ENCODE peak calls at places on chromosomes 13 and 19, in six cellular contexts. M, E, Q, N, S and H are unnamed samples.

GRCh38 chr19:55005684-55006488 is 32.2 kb downstream of the GP6 start:
- DNase-seq in Q (peak; percentile 34), N (no peak), S (peak; percentile 24), M (peak; percentile 26), E (peak; percentile 81), H (peak; percentile 88)

GRCh38 chr13:37194428-37194861 is 89.0 kb upstream of the CSNK1A1L start:
- DNase-seq in S (no peak), N (no peak), Q (no peak), E (no peak), M (no peak), H (no peak)

GRCh38 chr13:108586826-108587225 is 42.6 kb upstream of the MYO16 start:
- DNase-seq in S (no peak), E (no peak), N (no peak), M (no peak), Q (no peak), H (no peak)

GRCh38 chr19:3129112-3129511 is 6.7 kb upstream of the GNA15 start:
- DNase-seq in S (no peak), Q (no peak), N (no peak), E (no peak), M (peak; percentile 54), H (no peak)

GRCh38 chr19:1073063-1073955 is 6.3 kb downstream of the ARHGAP45 start:
- DNase-seq in E (no peak), N (peak; percentile 80), S (peak; percentile 9), Q (no peak), M (no peak), H (no peak)

GRCh38 chr13:112496166-112496565 is 91.8 kb downstream of the TUBGCP3 start:
- DNase-seq in N (peak; percentile 50), M (no peak), E (no peak), Q (no peak), S (no peak), H (no peak)

GRCh38 chr19:55460670-55461258 is 678 bp downstream of the ISOC2 start:
- DNase-seq in Q (peak; percentile 90), M (peak; percentile 83), E (peak; percentile 26), N (peak; percentile 93), S (peak; percentile 40), H (no peak)

GRCh38 chr13:98349731-98350305 is 172.7 kb upstream of the RNF113B start:
- DNase-seq in N (peak; percentile 25), E (peak; percentile 34), Q (peak; percentile 57), M (no peak), S (no peak), H (no peak)

GRCh38 chr13:72952529-72953141 is 106.2 kb upstream of the KLF5 start:
- DNase-seq in S (no peak), E (peak; percentile 32), Q (no peak), N (no peak), M (no peak), H (no peak)

GRCh38 chr13:78881054-78881453 is 222.1 kb upstream of the OBI1 start:
- DNase-seq in N (no peak), Q (no peak), S (no peak), E (no peak), M (no peak), H (no peak)

GRCh38 chr19:33638167-33639033 is 16.6 kb downstream of the CHST8 start:
- DNase-seq in Q (peak; percentile 54), M (no peak), E (no peak), N (no peak), S (no peak), H (no peak)

GRCh38 chr13:31092631-31093030 is 69.1 kb downstream of the HSPH1 start:
- DNase-seq in S (no peak), E (no peak), N (no peak), M (no peak), Q (no peak), H (no peak)

GRCh38 chr13:51697855-51698254 is 106.1 kb downstream of the DHRS12 start:
- DNase-seq in Q (peak; percentile 34), E (no peak), N (no peak), M (no peak), S (no peak), H (no peak)

GRCh38 chr13:43878897-43879322 is 630 bp downstream of the CCDC122 start:
- DNase-seq in S (peak; percentile 19), E (peak; percentile 81), M (peak; percentile 62), N (no peak), Q (peak; percentile 60), H (no peak)

GRCh38 chr13:113378825-113379224 is 14.9 kb upstream of the GRTP1 start:
- DNase-seq in S (no peak), Q (no peak), E (no peak), M (no peak), N (no peak), H (no peak)

GRCh38 chr19:5126498-5127223 is 157.7 kb downstream of the KDM4B start:
- DNase-seq in M (no peak), E (no peak), S (no peak), N (peak; percentile 67), Q (no peak), H (no peak)

GRCh38 chr19:54851353-54851752 is 1.1 kb downstream of the KIR3DL2 start:
- DNase-seq in S (no peak), E (no peak), M (no peak), N (no peak), Q (no peak), H (no peak)

GRCh38 chr19:10544242-10544752 is 593 bp downstream of the ATG4D start:
- DNase-seq in N (no peak), S (peak; percentile 26), E (no peak), M (no peak), Q (no peak), H (no peak)

DNA sequence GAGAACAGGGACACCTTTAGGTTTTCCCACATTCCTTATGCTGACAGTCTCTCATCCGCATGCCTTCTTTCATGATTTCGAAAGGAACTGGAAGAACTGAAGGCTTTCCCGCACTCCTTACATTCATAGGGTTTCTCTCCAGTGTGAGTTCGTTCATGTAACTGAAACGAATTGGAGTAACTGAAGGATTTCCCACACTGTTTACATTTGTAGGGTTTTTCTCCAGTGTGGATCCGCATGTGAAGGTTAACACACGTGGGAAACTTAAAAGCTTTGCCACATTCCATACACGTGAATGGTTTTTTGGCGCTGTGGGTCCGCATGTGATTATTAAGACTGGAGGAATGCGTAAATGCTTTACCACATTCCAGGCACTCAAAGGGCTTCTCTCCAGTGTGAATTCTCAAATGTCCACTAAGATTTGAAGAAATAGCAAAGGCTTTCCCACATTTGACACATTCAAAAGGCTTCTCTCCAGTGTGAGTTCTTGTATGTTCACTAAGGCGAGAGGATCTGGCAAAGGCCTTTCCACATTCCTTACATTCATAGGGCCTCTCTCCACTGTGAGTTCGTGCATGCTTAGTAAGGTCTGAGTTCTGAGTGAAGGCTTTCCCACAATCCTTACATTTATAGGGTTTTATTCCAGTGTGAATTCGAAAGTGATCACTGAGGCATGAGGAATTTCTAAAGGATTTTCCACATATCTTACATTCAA is 22.0 kb downstream of the ZNF266 start:
- DNase-seq in E (no peak), Q (no peak), M (no peak), S (no peak), N (no peak), H (no peak)
- H3K9me3 ChIP-seq in E (peaks cover 26% of the 10 kb centered on the region), Q (peaks cover 15% of the 10 kb centered on the region), M (peaks cover 10% of the 10 kb centered on the region), S (peaks cover 100% of the 10 kb centered on the region), N (peaks cover 98% of the 10 kb centered on the region), H (peaks cover 67% of the 10 kb centered on the region)

DNA sequence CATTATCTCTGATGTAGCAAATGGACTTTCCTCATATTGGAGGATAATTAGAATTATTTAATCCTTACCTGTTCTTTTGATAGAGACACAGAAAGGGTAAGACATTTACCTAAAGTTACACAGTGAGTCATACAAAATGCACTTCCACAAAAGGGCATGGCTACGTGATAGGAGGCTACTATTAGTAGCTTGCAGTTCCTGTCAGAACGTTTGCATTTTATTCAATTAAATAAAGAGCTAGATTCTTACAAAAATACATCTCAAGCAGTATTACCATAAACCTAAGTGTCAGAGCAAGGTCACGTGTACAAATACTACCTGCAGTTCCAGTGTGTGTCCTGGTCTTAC is 120.6 kb downstream of the ESD start:
- DNase-seq in Q (no peak), S (no peak), E (no peak), M (no peak), N (no peak), H (no peak)
- H3K27ac ChIP-seq in Q (no peak overlapping the region), S (no peak overlapping the region), E (no peak overlapping the region), M (no peak overlapping the region), N (peak overlapping the region; percentile 5), H (no peak overlapping the region)

DNA sequence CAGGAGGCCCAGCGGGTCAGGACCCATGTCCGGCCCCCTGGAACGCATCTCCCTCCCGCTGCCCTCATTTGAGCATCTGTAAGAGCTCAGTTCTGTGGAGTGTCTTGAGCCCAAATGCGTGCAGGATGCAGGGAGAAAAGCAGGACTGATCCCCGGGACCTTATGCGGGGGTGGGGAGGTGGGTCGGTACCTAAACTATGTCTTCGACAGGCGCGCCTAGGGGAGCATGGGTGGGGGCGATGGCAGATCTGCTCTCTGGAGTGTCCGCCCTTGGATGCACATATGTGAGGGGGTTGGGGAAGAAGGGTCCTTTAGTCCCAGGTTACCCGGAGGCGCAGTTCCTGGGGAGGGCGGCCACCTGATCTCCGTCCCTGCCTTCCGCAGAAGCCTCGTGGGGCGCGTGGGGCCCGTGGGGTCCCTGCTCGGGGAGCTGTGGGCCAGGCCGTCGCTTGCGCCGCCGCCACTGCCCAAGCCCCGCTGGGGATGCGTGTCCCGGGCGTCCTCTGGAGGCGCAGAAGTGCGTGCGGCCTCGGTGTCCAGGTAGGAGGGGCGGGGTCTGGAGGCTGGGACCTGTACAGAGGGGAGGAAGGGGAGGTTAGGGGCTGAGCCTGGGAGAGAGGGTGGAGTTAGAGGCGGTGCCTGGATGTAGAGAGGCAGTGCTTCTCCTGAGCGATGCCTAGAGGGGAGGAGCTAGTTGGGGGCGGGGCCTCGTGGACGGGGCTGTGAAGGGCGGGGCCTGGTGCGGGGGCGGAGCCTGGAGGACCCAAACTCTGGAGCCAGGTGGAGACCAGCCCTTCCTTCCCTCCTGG is 2.8 kb downstream of the CILP2 start:
- DNase-seq in N (peak; percentile 88), Q (peak; percentile 52), M (no peak), S (peak; percentile 71), E (peak; percentile 85), H (peak; percentile 75)
- H3K4me3 ChIP-seq in N (peak overlapping the region; percentile 12), Q (no peak overlapping the region), M (no peak overlapping the region), S (peak overlapping the region; percentile 19), E (no peak overlapping the region), H (peak overlapping the region; percentile 50)

GRCh38 chr19:48514123-48514458 is 2.5 kb upstream of the LMTK3 start:
- DNase-seq in S (no peak), Q (no peak), E (no peak), N (no peak), M (no peak), H (no peak)

GRCh38 chr19:48513289-48514122 is 1.9 kb upstream of the LMTK3 start:
- DNase-seq in Q (peak; percentile 86), S (peak; percentile 65), M (peak; percentile 33), E (peak; percentile 59), N (peak; percentile 88), H (peak; percentile 58)

GRCh38 chr19:48511800-48512503 is at the start of gene LMTK3:
- DNase-seq in S (peak; percentile 81), Q (peak; percentile 60), M (no peak), N (peak; percentile 62), E (no peak), H (peak; percentile 83)

GRCh38 chr19:48511321-48511731 is 309 bp downstream of the LMTK3 start:
- DNase-seq in E (peak; percentile 80), N (peak; percentile 86), Q (no peak), M (no peak), S (peak; percentile 36), H (no peak)

GRCh38 chr19:48512504-48513288 is 1.1 kb upstream of the LMTK3 start:
- DNase-seq in M (no peak), Q (no peak), E (no peak), N (no peak), S (no peak), H (no peak)
- H3K9me3 ChIP-seq in M (no peaks in the 10 kb centered on the region), Q (no peaks in the 10 kb centered on the region), E (peaks cover 11% of the 10 kb centered on the region), N (no peaks in the 10 kb centered on the region), S (no peaks in the 10 kb centered on the region), H (no peaks in the 10 kb centered on the region)